ENCODE peak calls at places on chromosomes 3 and 15, in five cellular contexts. X is lower lobe of right lung, F is heart left ventricle, U is GM12878, Z is ovary. R is an unnamed sample. For H3K4me1, the result is how much of the 10 kb centered on the place peaks cover.

GRCh38 chr3:123724306-123724705 is 139.5 kb upstream of the HACD2 start:
- DNase-seq in F (no peak), Z (no peak), X (no peak), U (no peak), R (no peak)

GRCh38 chr3:56001537-56001936 is 466.7 kb downstream of the ERC2 start:
- DNase-seq in F (no peak), U (no peak), Z (no peak), X (no peak), R (no peak)

GRCh38 chr3:138396752-138397410 is 37.5 kb upstream of the ESYT3 start:
- DNase-seq in Z (no peak), X (no peak), F (no peak), U (no peak), R (no peak)

GRCh38 chr3:120227710-120228347 is 57.2 kb downstream of the GPR156 start:
- DNase-seq in F (no peak), Z (no peak), U (no peak), X (no peak), R (no peak)

GRCh38 chr3:52121459-52121795 is 32.8 kb downstream of the POC1A start:
- DNase-seq in X (peak), Z (peak), U (no peak), F (peak), R (peak)

GRCh38 chr15:78044407-78045155 is 32.9 kb downstream of the TBC1D2B start:
- DNase-seq in F (no peak), X (no peak), U (no peak), Z (no peak), R (no peak)

GRCh38 chr3:48516571-48516970 is 12.6 kb upstream of the SHISA5 start:
- DNase-seq in X (no peak), U (no peak), F (no peak), Z (no peak), R (peak)

GRCh38 chr3:111246967-111247760 is 175.5 kb downstream of the NECTIN3 start:
- DNase-seq in Z (no peak), U (no peak), F (no peak), X (no peak), R (no peak)

GRCh38 chr3:151437906-151438305 is 23.0 kb downstream of the IGSF10 start:
- DNase-seq in F (no peak), X (no peak), U (no peak), Z (no peak), R (no peak)

GRCh38 chr3:106262976-106263375 is 394.2 kb upstream of the CBLB start:
- DNase-seq in Z (no peak), U (no peak), F (no peak), X (no peak), R (no peak)

GRCh38 chr3:193945126-193945525 is 190.8 kb upstream of the HES1 start:
- DNase-seq in Z (no peak), F (no peak), X (no peak), U (no peak), R (no peak)
- H3K4me1 ChIP-seq in Z (under half), F (under half), X (under half), U (under half), R (under half)

GRCh38 chr15:44728576-44729393 is 7.5 kb upstream of the TRIM69 start:
- DNase-seq in Z (peak), U (peak), X (peak), F (peak), R (peak)

GRCh38 chr15:44726136-44726535 is 10.2 kb upstream of the TRIM69 start:
- DNase-seq in F (no peak), X (no peak), U (no peak), Z (no peak), R (no peak)

GRCh38 chr15:44729394-44729913 is 6.9 kb upstream of the TRIM69 start:
- DNase-seq in U (no peak), Z (no peak), X (peak), F (peak), R (peak)

GRCh38 chr15:44726568-44727461 is 9.5 kb upstream of the TRIM69 start:
- DNase-seq in U (peak), X (no peak), F (peak), Z (no peak), R (no peak)

DNA sequence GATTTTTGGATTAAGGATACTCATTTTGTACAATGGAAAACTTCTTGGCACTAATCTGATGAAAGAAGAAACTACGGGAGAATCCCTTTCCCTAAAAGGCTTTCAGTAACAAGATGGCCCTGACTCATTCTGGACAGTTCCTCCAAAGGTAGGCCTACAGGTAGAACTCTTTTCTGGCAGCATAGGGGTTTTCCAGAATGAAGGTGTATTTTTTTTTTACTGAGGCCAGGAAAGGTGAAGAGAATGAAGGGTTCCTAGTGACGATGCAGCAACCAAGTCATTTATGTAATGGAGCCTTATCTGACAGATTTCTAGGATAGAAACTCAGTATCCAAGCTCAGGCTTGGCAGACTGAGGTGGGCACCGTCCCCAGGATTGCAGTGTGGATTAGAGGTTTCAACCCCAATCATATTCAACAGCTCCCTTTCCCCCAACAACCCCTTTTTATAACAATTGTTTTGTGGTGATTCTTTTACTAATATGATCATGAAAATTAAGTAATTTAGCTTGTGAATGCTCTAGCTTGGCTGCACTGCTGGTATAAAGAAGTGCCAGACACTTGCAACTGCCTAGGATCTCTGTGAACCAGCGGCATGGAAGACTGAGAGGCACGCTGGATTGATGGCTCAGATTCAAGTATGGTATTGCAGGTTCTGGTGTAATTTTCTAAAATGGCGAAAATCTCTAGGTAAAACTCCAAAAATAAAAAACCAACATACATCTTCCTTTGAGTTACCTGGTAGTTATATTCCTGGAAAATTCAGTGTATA is 8.7 kb upstream of the TRIM69 start:
- DNase-seq in F (no peak), X (no peak), U (no peak), Z (no peak), R (no peak)
- H3K4me3 ChIP-seq in F (peak), X (peak), U (peak), Z (no peak), R (no peak)

GRCh38 chr15:74275957-74276356 is 39.8 kb downstream of the CCDC33 start:
- DNase-seq in X (no peak), F (no peak), Z (no peak), U (no peak), R (no peak)

GRCh38 chr15:74278269-74278668 is 42.1 kb downstream of the CCDC33 start:
- DNase-seq in U (no peak), Z (no peak), X (no peak), F (no peak), R (no peak)

GRCh38 chr15:74277245-74277644 is 41.1 kb downstream of the CCDC33 start:
- DNase-seq in Z (no peak), X (no peak), U (no peak), F (no peak), R (no peak)

GRCh38 chr15:74274485-74275038 is 38.4 kb downstream of the CCDC33 start:
- DNase-seq in U (no peak), X (no peak), F (no peak), Z (no peak), R (no peak)

GRCh38 chr15:74276560-74276959 is 40.4 kb downstream of the CCDC33 start:
- DNase-seq in U (no peak), Z (no peak), F (no peak), X (no peak), R (no peak)
- H3K4me1 ChIP-seq in U (under half), Z (under half), F (under half), X (under half), R (under half)

DNA sequence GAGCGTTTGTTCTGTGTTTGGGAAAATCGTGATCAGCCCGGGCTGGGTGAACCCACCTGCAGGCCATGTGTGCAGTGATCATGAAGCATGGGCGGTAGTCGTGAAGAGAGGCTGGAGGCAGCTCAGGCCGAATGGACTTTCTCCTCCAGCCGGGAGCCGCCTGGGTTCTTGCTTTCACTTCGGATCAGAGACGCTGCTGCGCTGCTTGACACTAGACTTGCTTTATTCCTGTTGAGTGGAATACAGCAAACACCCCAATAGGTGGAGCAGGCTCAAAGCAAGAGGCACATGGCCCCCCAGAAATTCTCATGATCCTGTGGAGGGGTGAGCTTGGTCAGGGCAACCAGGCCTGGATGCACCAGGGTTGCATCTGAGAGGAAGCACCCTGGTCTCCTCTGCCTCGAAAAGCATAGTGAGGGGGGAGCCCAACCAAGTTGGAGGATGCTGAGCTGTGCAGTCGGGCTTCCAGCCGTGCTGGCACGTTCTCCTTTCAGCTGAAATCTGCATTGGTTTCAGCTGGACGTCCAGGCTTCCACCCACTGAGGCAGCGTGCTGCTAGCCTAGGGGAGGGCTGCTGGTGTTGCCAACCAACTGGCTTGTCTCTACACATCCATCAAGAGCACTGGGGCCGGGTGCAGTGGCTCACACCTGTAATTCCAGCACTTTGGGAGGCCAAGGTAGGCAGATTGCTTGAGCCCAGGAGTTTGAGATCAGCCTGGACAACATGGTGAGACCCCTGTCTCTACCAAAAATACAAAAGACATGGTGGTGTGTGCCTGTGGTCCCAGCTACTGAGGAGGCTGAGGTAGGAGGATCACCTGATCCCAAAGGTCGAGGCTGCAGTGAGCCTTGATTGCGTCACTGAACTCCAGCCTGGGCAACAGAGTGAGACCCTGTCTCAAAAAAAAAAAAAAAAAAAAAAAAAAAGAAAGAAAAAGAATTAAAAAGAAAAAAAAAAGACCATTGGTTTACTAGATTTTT is 2.8 kb upstream of the NRROS start:
- DNase-seq in U (no peak), Z (no peak), F (no peak), X (no peak), R (no peak)
- H3K4me3 ChIP-seq in U (no peak), Z (no peak), F (no peak), X (no peak), R (no peak)

DNA sequence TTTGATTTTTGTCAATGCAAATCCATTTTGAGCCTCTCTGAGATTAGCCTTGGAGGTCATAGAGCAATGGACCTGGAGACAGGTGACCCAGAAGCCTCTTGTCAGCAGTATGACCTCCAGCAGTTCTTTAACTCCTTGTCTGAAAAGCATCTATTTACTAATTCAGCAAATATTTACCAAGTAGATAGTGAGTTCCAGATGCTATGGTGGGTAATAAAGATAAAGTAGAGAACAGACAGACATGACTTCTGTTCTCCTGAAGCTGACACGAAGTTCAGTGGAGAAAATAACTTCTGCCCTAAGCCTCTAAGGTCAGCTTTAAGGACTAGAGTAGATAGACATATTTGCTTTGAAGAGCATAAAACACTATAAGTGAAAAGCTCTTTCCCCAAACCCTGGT is 26.6 kb downstream of the SEMA6D start:
- DNase-seq in U (no peak), Z (no peak), X (no peak), F (no peak), R (no peak)
- H3K4me1 ChIP-seq in U (under half), Z (under half), X (under half), F (under half), R (under half)

DNA sequence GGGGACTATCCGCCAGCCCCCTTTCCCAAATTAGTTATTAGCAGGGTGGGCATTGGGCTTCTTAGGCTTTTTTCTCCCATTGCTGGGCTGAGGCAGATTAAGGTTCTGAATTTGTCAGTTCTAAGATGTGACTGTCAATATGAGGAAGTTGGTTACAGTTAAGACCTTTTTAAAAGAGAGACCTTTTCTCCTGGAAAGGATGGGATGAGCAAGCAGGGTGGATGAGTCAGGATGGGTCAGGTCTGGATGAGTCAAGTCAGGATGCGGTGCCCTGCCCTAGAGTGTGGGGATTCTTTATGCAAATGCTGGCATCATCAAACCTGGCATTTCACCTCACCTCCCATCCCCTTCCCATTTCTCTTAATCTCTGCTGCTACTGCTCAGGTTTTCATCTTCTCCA is 1.9 kb downstream of the AEN start:
- DNase-seq in Z (no peak), X (no peak), U (no peak), F (no peak), R (peak)
- H3K4me3 ChIP-seq in Z (no peak), X (peak), U (peak), F (peak), R (no peak)

GRCh38 chr15:68635142-68635541 is 56.3 kb downstream of the CORO2B start:
- DNase-seq in F (peak), X (no peak), U (no peak), Z (peak), R (no peak)
- H3K4me1 ChIP-seq in F (half or more), X (under half), U (under half), Z (half or more), R (under half)